ENCODE peak calls at places on chromosomes 2 and 18, in nine cellular contexts. S, R, D, A, L, V, Q, W and F are unnamed samples.

GRCh38 chr18:22169011-22169888 is at the start of gene GATA6:
- DNase-seq in S (peak), R (peak), D (peak), A (peak), L (no peak), V (peak), Q (peak), W (peak), F (no peak)

GRCh38 chr2:71498261-71498701 is 44.9 kb downstream of the DYSF start:
- DNase-seq in S (peak), R (no peak), D (no peak), A (no peak), L (no peak), V (no peak), Q (peak), W (peak), F (no peak)

GRCh38 chr2:151654891-151655290 is 79.4 kb downstream of the NEB start:
- DNase-seq in S (no peak), R (no peak), D (no peak), A (no peak), L (no peak), V (no peak), Q (no peak), W (no peak), F (no peak)

GRCh38 chr18:55781481-55781957 is 193.5 kb upstream of the TCF4 start:
- DNase-seq in S (peak), R (peak), D (peak), A (peak), L (no peak), V (peak), Q (no peak), W (no peak), F (no peak)

GRCh38 chr2:230416061-230416721 is at the start of gene SP100:
- DNase-seq in S (peak), R (no peak), D (peak), A (peak), L (peak), V (peak), Q (peak), W (peak), F (peak)

GRCh38 chr2:20641123-20641985 is 9.5 kb downstream of the HS1BP3 start:
- DNase-seq in S (peak), R (no peak), D (peak), A (no peak), L (no peak), V (no peak), Q (no peak), W (no peak), F (no peak)

GRCh38 chr18:9366126-9366714 is 31.6 kb downstream of the TWSG1 start:
- DNase-seq in S (peak), R (peak), D (peak), A (no peak), L (no peak), V (peak), Q (no peak), W (peak), F (peak)

GRCh38 chr2:138209009-138209408 is 244.7 kb downstream of the HNMT start:
- DNase-seq in S (peak), R (no peak), D (no peak), A (no peak), L (no peak), V (no peak), Q (no peak), W (no peak), F (no peak)

GRCh38 chr2:65576861-65577601 is 144.6 kb upstream of the SPRED2 start:
- DNase-seq in S (peak), R (no peak), D (no peak), A (peak), L (no peak), V (no peak), Q (peak), W (peak), F (no peak)

GRCh38 chr2:45009928-45010705 is 865 bp upstream of the SIX2 start:
- DNase-seq in S (peak), R (peak), D (peak), A (no peak), L (no peak), V (peak), Q (no peak), W (no peak), F (peak)

DNA sequence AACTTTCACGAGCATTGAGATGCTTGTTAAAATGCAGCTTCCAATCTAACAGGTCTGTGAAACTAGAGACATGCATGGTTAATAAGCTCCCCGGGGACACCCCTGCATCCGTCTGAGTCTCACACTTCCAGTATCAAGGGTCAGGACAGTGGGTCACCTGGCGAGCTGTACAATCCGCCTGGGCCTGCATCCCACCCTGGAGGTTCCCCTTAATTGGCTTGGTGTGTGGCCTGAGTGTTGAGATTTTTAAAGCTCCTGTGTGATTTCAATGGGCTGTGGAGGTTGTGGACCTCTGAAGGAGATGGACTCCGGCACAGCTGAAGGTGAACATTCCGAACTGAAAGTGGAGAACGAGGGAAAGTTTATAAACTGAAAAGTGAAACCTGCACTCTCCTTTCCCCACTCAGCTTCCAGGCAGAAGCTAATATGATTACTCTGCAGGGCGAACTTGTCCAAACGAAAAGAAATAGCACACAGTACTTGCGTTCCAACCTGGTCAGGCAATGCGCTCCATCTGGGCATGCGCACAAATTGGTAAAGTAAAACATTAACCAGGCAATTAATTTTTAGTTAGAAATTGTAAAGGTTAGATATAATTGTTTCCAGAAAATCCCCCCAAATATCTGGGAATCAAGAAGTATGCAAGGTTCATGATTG is 191.7 kb upstream of the ALKAL2 start:
- DNase-seq in S (no peak), R (no peak), D (no peak), A (no peak), L (no peak), V (no peak), Q (peak), W (no peak), F (no peak)
- TF ChIP-seq POLR2A in S (no peak), R (no peak), D (no peak), A (no peak), L (no peak), V (no peak), Q (no peak), W (no peak), F (no peak)

DNA sequence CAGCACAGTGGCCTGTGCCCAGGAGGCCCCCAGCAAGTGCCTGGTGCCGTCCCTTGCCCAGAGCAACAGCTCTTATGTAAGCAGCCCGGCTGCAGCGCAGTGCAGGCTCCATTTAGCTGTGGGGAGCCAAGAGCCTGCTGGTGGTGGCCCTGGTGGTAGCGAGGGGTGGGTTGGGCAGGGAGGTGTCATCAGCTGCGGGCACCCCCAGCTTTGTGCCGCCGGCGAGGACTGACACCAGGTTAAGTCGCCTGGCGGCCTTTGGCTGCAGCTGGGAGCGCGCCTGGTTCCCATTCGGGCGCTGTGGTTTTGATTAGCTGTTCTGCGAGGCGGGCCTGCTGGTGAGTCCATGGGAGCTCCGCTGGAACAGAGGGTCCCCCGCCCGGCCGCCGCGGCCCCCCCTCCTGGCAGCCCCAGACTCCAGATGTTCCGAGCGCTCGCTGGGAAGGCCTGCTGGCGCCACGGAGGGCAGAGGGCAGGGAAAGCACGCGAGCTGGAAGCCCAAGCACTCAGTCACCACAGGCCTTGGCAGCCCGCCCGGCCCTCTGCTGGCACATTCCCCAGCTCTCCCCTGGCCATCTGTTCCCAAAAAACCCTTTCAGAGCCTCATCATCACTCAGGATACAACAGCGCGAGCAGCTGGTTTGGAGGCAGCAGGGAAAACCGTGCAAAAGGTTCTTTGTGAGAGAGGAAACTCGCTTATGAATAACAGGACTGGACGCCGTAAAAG is 18.4 kb downstream of the ATOH8 start:
- DNase-seq in S (peak), R (peak), D (peak), A (no peak), L (peak), V (peak), Q (peak), W (peak), F (peak)
- TF ChIP-seq POLR2A in S (peak), R (no peak), D (no peak), A (no peak), L (peak), V (peak), Q (no peak), W (no peak), F (no peak)

GRCh38 chr2:46984642-46985476 is 69.3 kb upstream of the MCFD2 start:
- DNase-seq in S (peak), R (no peak), D (peak), A (peak), L (peak), V (peak), Q (no peak), W (peak), F (peak)
- TF ChIP-seq POLR2A in S (no peak), R (no peak), D (no peak), A (no peak), L (no peak), V (no peak), Q (no peak), W (no peak), F (no peak)

GRCh38 chr2:143600136-143600535 is 470.9 kb downstream of the ARHGAP15 start:
- DNase-seq in S (no peak), R (no peak), D (no peak), A (no peak), L (no peak), V (no peak), Q (no peak), W (no peak), F (no peak)

GRCh38 chr2:143601828-143602227 is 472.6 kb downstream of the ARHGAP15 start:
- DNase-seq in S (no peak), R (no peak), D (no peak), A (no peak), L (no peak), V (no peak), Q (no peak), W (no peak), F (no peak)

GRCh38 chr2:143603035-143603616 is 473.9 kb downstream of the ARHGAP15 start:
- DNase-seq in S (no peak), R (no peak), D (no peak), A (no peak), L (no peak), V (no peak), Q (no peak), W (no peak), F (no peak)

GRCh38 chr2:143607446-143608110 is 478.4 kb downstream of the ARHGAP15 start:
- DNase-seq in S (no peak), R (no peak), D (no peak), A (no peak), L (no peak), V (no peak), Q (no peak), W (no peak), F (no peak)

GRCh38 chr2:143604172-143604571 is 475.0 kb downstream of the ARHGAP15 start:
- DNase-seq in S (no peak), R (no peak), D (no peak), A (no peak), L (no peak), V (no peak), Q (no peak), W (no peak), F (no peak)
- TF ChIP-seq POLR2A in S (no peak), R (no peak), D (no peak), A (no peak), L (no peak), V (no peak), Q (no peak), W (no peak), F (no peak)

DNA sequence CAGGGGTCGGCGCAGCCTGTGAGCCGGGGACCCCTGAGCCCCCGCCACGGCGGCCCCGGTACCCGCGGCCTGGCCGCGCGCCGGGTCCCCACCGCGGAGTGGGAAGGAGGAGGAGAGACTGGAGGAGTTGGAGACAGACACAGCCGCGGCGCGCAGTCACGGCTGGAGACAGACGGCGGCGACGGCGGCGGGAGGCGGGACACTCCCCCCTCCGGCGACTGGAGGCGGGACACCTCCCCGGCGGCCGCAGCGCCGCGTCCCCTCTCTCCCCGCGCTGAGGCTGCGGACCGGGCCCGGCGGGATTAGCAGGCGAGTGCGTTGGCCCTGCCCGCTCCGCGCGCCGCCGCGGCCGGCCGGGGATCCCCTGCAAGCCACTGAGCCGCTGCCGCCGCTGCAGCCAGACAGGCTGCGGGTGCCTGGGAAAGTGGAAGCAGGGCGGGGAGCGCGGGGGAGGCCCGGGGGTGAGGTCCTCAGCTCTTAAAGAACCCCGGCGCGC is 1.0 kb upstream of the LDLRAD4 start:
- DNase-seq in S (peak), R (peak), D (peak), A (peak), L (no peak), V (no peak), Q (no peak), W (no peak), F (peak)
- TF ChIP-seq POLR2A in S (no peak), R (no peak), D (peak), A (no peak), L (peak), V (no peak), Q (no peak), W (no peak), F (no peak)